ENCODE peak calls at places on chromosomes 1 and 21, in ten cellular contexts. R is T-helper 2 cell, F is GDM1, I is HT-29, J is Peyer's patch, H is small intestine, Q is IMR-90, A is HFF-Myc, T is coronary artery, P is activated T-cell treated with anti-CD3 and anti-CD28 coated beads for 4 hours. O is an unnamed sample.

GRCh38 chr21:41222247-41223068 is 54.5 kb downstream of the BACE2 start:
- DNase-seq in I (no peak), F (no peak), Q (no peak), H (no peak), T (no peak), R (no peak), A (no peak), J (no peak), P (no peak), O (no peak)

GRCh38 chr1:205939690-205940330 is 3.4 kb downstream of the SLC26A9 start:
- DNase-seq in P (no peak), T (no peak), A (no peak), I (peak; percentile 49), Q (no peak), R (no peak), F (no peak), H (no peak), J (no peak), O (no peak)

GRCh38 chr1:232805269-232806070 is at the start of gene MAP10:
- DNase-seq in Q (peak; percentile 71), P (peak; percentile 49), H (peak; percentile 62), F (peak; percentile 73), R (peak; percentile 53), A (peak; percentile 32), T (peak; percentile 83), I (no peak), J (peak; percentile 58), O (no peak)

GRCh38 chr1:208510192-208510952 is 266.2 kb upstream of the PLXNA2 start:
- DNase-seq in Q (no peak), P (no peak), R (no peak), A (peak; percentile 12), H (no peak), T (no peak), I (no peak), J (no peak), F (no peak), O (peak; percentile 14)

GRCh38 chr1:2894381-2895041 is 93.0 kb upstream of the TTC34 start:
- DNase-seq in H (no peak), J (peak; percentile 17), P (no peak), T (no peak), F (no peak), A (no peak), R (peak; percentile 18), Q (no peak), I (no peak), O (no peak)

GRCh38 chr1:61052393-61053280 is 29.7 kb upstream of the NFIA start:
- DNase-seq in Q (no peak), F (no peak), R (no peak), T (no peak), J (no peak), I (no peak), H (no peak), A (no peak), P (no peak), O (no peak)

GRCh38 chr1:109821831-109822745 is 58.4 kb upstream of the EPS8L3 start:
- DNase-seq in A (no peak), R (no peak), F (no peak), Q (peak; percentile 57), P (no peak), J (no peak), I (no peak), T (peak; percentile 85), H (no peak), O (no peak)

GRCh38 chr1:73832276-73832825 is 365.6 kb downstream of the LRRIQ3 start:
- DNase-seq in T (no peak), F (no peak), I (no peak), J (no peak), Q (no peak), R (no peak), P (no peak), H (no peak), A (no peak), O (no peak)

GRCh38 chr1:92367496-92367895 is 68.6 kb downstream of the RPAP2 start:
- DNase-seq in F (no peak), R (no peak), T (no peak), P (no peak), J (no peak), H (peak; percentile 40), Q (no peak), I (no peak), A (no peak), O (no peak)

GRCh38 chr1:145702826-145703225 is 4.3 kb downstream of the PDZK1 start:
- DNase-seq in T (no peak), I (no peak), Q (no peak), F (no peak), J (no peak), A (no peak), R (no peak), P (no peak), H (no peak), O (no peak)

GRCh38 chr1:201850053-201850397 is 21.1 kb downstream of the IPO9 start:
- DNase-seq in H (no peak), I (no peak), J (no peak), R (no peak), Q (peak; percentile 87), P (no peak), T (no peak), A (no peak), F (no peak), O (peak; percentile 80)

GRCh38 chr1:231625975-231626534 is 535 bp upstream of the DISC1 start:
- DNase-seq in I (no peak), H (no peak), Q (no peak), J (no peak), T (no peak), R (no peak), F (no peak), P (no peak), A (no peak), O (no peak)

GRCh38 chr1:230494026-230494425 is 67.9 kb upstream of the PGBD5 start:
- DNase-seq in H (no peak), J (no peak), P (no peak), I (no peak), T (no peak), A (no peak), Q (no peak), R (no peak), F (no peak), O (no peak)

GRCh38 chr1:27099904-27100796 is 54.8 kb downstream of the SLC9A1 start:
- DNase-seq in A (no peak), P (no peak), T (peak; percentile 72), R (no peak), H (no peak), J (no peak), F (no peak), Q (no peak), I (no peak), O (no peak)

GRCh38 chr21:35945089-35945671 is 115.1 kb downstream of the SETD4 start:
- DNase-seq in H (no peak), T (no peak), P (no peak), F (no peak), A (no peak), I (no peak), R (no peak), J (no peak), Q (no peak), O (no peak)

GRCh38 chr1:62218603-62219002 is 24.0 kb downstream of the L1TD1 start:
- DNase-seq in H (no peak), A (no peak), J (no peak), T (no peak), P (no peak), Q (no peak), F (no peak), R (no peak), I (no peak), O (no peak)

GRCh38 chr1:223125249-223125648 is 17.8 kb downstream of the TLR5 start:
- DNase-seq in T (no peak), P (no peak), F (no peak), J (no peak), Q (no peak), I (no peak), A (no peak), R (no peak), H (no peak), O (no peak)

GRCh38 chr1:204837440-204838084 is 33.1 kb upstream of the NFASC start:
- DNase-seq in Q (peak; percentile 52), A (peak; percentile 26), T (no peak), J (no peak), R (no peak), F (no peak), H (no peak), I (peak; percentile 60), P (no peak), O (no peak)

GRCh38 chr1:222644649-222645005 is 26.7 kb downstream of the MIA3 start:
- DNase-seq in A (no peak), I (no peak), R (no peak), Q (no peak), J (no peak), F (no peak), H (no peak), P (peak; percentile 11), T (no peak), O (no peak)

GRCh38 chr1:109636201-109636952 is 16.7 kb downstream of the AMPD2 start:
- DNase-seq in T (no peak), I (peak; percentile 38), H (peak; percentile 90), J (no peak), R (no peak), F (no peak), A (no peak), P (no peak), Q (peak; percentile 62), O (no peak)

GRCh38 chr1:1066403-1067283 is 7.5 kb downstream of the RNF223 start:
- DNase-seq in R (no peak), F (no peak), I (no peak), P (no peak), H (no peak), T (no peak), Q (no peak), A (no peak), J (no peak), O (no peak)

GRCh38 chr21:34813266-34813886 is 144.6 kb downstream of the CLIC6 start:
- DNase-seq in F (no peak), Q (peak; percentile 90), T (no peak), P (no peak), A (no peak), J (no peak), H (no peak), I (no peak), R (no peak), O (no peak)

GRCh38 chr1:19582318-19582717 is 61.8 kb upstream of the NBL1 start:
- DNase-seq in P (peak; percentile 73), H (peak; percentile 91), R (peak; percentile 47), Q (no peak), J (peak; percentile 71), T (no peak), A (no peak), F (peak; percentile 53), I (peak; percentile 88), O (no peak)

GRCh38 chr1:194600716-194601115 is 1414.3 kb upstream of the B3GALT2 start:
- DNase-seq in A (no peak), F (no peak), H (no peak), R (no peak), Q (no peak), I (no peak), J (no peak), P (no peak), T (no peak), O (no peak)

O was measured in AG04449.